ENCODE peak calls at places on chromosomes 4 and X, in seven cellular contexts. One of them, this sample, is unnamed.

GRCh38 chrX:39613997-39614679 is 483.6 kb downstream of the BCOR start:
- DNase-seq in prostate gland: no peak
- DNase-seq in ovary: no peak
- DNase-seq in suprapubic skin: no peak
- DNase-seq in DND-41: no peak
- DNase-seq in right lobe of liver: no peak
- DNase-seq in A549: no peak
- DNase-seq in this sample: no peak

GRCh38 chrX:46634577-46634976 is 61.0 kb downstream of the CHST7 start:
- DNase-seq in right lobe of liver: no peak
- DNase-seq in prostate gland: no peak
- DNase-seq in ovary: no peak
- DNase-seq in A549: no peak
- DNase-seq in DND-41: no peak
- DNase-seq in suprapubic skin: no peak
- DNase-seq in this sample: no peak

GRCh38 chr4:83255584-83255983 is 29.0 kb downstream of the COQ2 start:
- DNase-seq in right lobe of liver: no peak
- DNase-seq in DND-41: no peak
- DNase-seq in suprapubic skin: no peak
- DNase-seq in ovary: no peak
- DNase-seq in A549: peak; percentile 32
- DNase-seq in prostate gland: no peak
- DNase-seq in this sample: no peak

GRCh38 chrX:9847071-9847470 is 60.8 kb downstream of the SHROOM2 start:
- DNase-seq in ovary: no peak
- DNase-seq in prostate gland: no peak
- DNase-seq in suprapubic skin: no peak
- DNase-seq in A549: no peak
- DNase-seq in right lobe of liver: no peak
- DNase-seq in DND-41: no peak
- DNase-seq in this sample: no peak

GRCh38 chrX:51292421-51292820 is 40.2 kb upstream of the NUDT10 start:
- DNase-seq in ovary: peak; percentile 15
- DNase-seq in DND-41: no peak
- DNase-seq in suprapubic skin: no peak
- DNase-seq in prostate gland: no peak
- DNase-seq in A549: no peak
- DNase-seq in right lobe of liver: no peak
- DNase-seq in this sample: no peak

GRCh38 chr4:65791111-65791806 is 121.0 kb upstream of the EPHA5 start:
- DNase-seq in prostate gland: no peak
- DNase-seq in right lobe of liver: no peak
- DNase-seq in A549: no peak
- DNase-seq in ovary: no peak
- DNase-seq in suprapubic skin: no peak
- DNase-seq in DND-41: no peak
- DNase-seq in this sample: no peak

GRCh38 chr4:44434247-44434646 is 14.4 kb downstream of the KCTD8 start:
- DNase-seq in prostate gland: no peak
- DNase-seq in ovary: no peak
- DNase-seq in right lobe of liver: no peak
- DNase-seq in suprapubic skin: no peak
- DNase-seq in A549: no peak
- DNase-seq in DND-41: no peak
- DNase-seq in this sample: no peak

GRCh38 chrX:35040871-35041270 is 98.3 kb downstream of the FAM47B start:
- DNase-seq in A549: no peak
- DNase-seq in DND-41: no peak
- DNase-seq in suprapubic skin: no peak
- DNase-seq in right lobe of liver: no peak
- DNase-seq in ovary: no peak
- DNase-seq in prostate gland: no peak
- DNase-seq in this sample: no peak

GRCh38 chrX:71253253-71254091 is 468 bp downstream of the ZMYM3 start:
- DNase-seq in A549: peak; percentile 47
- DNase-seq in ovary: peak; percentile 57
- DNase-seq in right lobe of liver: no peak
- DNase-seq in suprapubic skin: no peak
- DNase-seq in prostate gland: peak; percentile 3
- DNase-seq in DND-41: peak; percentile 42
- DNase-seq in this sample: peak; percentile 44

GRCh38 chrX:151973851-151974335 is 583 bp downstream of the GABRE start:
- DNase-seq in prostate gland: peak; percentile 21
- DNase-seq in right lobe of liver: no peak
- DNase-seq in ovary: no peak
- DNase-seq in DND-41: no peak
- DNase-seq in A549: no peak
- DNase-seq in suprapubic skin: no peak
- DNase-seq in this sample: no peak

GRCh38 chr4:97987019-97987648 is 156.1 kb downstream of the STPG2 start:
- DNase-seq in prostate gland: no peak
- DNase-seq in right lobe of liver: no peak
- DNase-seq in A549: peak; percentile 1
- DNase-seq in ovary: no peak
- DNase-seq in DND-41: peak; percentile 25
- DNase-seq in suprapubic skin: no peak
- DNase-seq in this sample: no peak

GRCh38 chrX:40922307-40922706 is 162.9 kb upstream of the USP9X start:
- DNase-seq in right lobe of liver: no peak
- DNase-seq in DND-41: no peak
- DNase-seq in ovary: no peak
- DNase-seq in suprapubic skin: no peak
- DNase-seq in A549: no peak
- DNase-seq in prostate gland: no peak
- DNase-seq in this sample: no peak

GRCh38 chrX:141469469-141469868 is 115.1 kb downstream of the SPANXA1 start:
- DNase-seq in suprapubic skin: no peak
- DNase-seq in ovary: no peak
- DNase-seq in prostate gland: no peak
- DNase-seq in A549: peak; percentile 2
- DNase-seq in DND-41: no peak
- DNase-seq in right lobe of liver: no peak
- DNase-seq in this sample: no peak

GRCh38 chr4:72496119-72496518 is 72.9 kb downstream of the ADAMTS3 start:
- DNase-seq in A549: no peak
- DNase-seq in ovary: no peak
- DNase-seq in prostate gland: no peak
- DNase-seq in right lobe of liver: no peak
- DNase-seq in suprapubic skin: no peak
- DNase-seq in DND-41: no peak
- DNase-seq in this sample: no peak

GRCh38 chrX:50067435-50068292 is 133.1 kb downstream of the AKAP4 start:
- DNase-seq in suprapubic skin: no peak
- DNase-seq in prostate gland: no peak
- DNase-seq in DND-41: no peak
- DNase-seq in A549: peak; percentile 5
- DNase-seq in ovary: no peak
- DNase-seq in right lobe of liver: peak; percentile 60
- DNase-seq in this sample: no peak

GRCh38 chrX:152926279-152926678 is 28.4 kb downstream of the ZNF185 start:
- DNase-seq in suprapubic skin: no peak
- DNase-seq in right lobe of liver: peak; percentile 53
- DNase-seq in prostate gland: peak; percentile 52
- DNase-seq in A549: peak; percentile 75
- DNase-seq in DND-41: peak; percentile 70
- DNase-seq in ovary: peak; percentile 16
- DNase-seq in this sample: no peak

GRCh38 chrX:47093248-47093647 is 15.0 kb downstream of the RGN start:
- DNase-seq in ovary: no peak
- DNase-seq in A549: peak; percentile 35
- DNase-seq in right lobe of liver: no peak
- DNase-seq in suprapubic skin: no peak
- DNase-seq in DND-41: peak; percentile 15
- DNase-seq in prostate gland: no peak
- DNase-seq in this sample: no peak

GRCh38 chrX:108447303-108447702 is 7.7 kb downstream of the COL4A5 start:
- DNase-seq in right lobe of liver: no peak
- DNase-seq in ovary: no peak
- DNase-seq in A549: no peak
- DNase-seq in DND-41: no peak
- DNase-seq in prostate gland: no peak
- DNase-seq in suprapubic skin: no peak
- DNase-seq in this sample: no peak

GRCh38 chrX:9757366-9757765 is 8.3 kb downstream of the GPR143 start:
- DNase-seq in DND-41: no peak
- DNase-seq in A549: no peak
- DNase-seq in suprapubic skin: no peak
- DNase-seq in prostate gland: no peak
- DNase-seq in right lobe of liver: no peak
- DNase-seq in ovary: no peak
- DNase-seq in this sample: no peak

GRCh38 chrX:30735839-30736238 is 82.6 kb downstream of the GK start:
- DNase-seq in ovary: no peak
- DNase-seq in right lobe of liver: no peak
- DNase-seq in DND-41: peak; percentile 62
- DNase-seq in suprapubic skin: no peak
- DNase-seq in prostate gland: peak; percentile 8
- DNase-seq in A549: peak; percentile 32
- DNase-seq in this sample: peak; percentile 22

GRCh38 chrX:110066488-110067225 is 63.7 kb downstream of the TMEM164 start:
- DNase-seq in ovary: no peak
- DNase-seq in DND-41: no peak
- DNase-seq in right lobe of liver: no peak
- DNase-seq in suprapubic skin: no peak
- DNase-seq in A549: no peak
- DNase-seq in prostate gland: no peak
- DNase-seq in this sample: no peak

GRCh38 chrX:19017271-19017670 is 33.4 kb upstream of the PHKA2 start:
- DNase-seq in right lobe of liver: no peak
- DNase-seq in suprapubic skin: no peak
- DNase-seq in DND-41: no peak
- DNase-seq in A549: peak; percentile 55
- DNase-seq in ovary: no peak
- DNase-seq in prostate gland: no peak
- DNase-seq in this sample: peak; percentile 15

GRCh38 chr4:95507561-95507960 is 41.2 kb downstream of the UNC5C start:
- DNase-seq in A549: no peak
- DNase-seq in right lobe of liver: no peak
- DNase-seq in prostate gland: no peak
- DNase-seq in DND-41: no peak
- DNase-seq in ovary: no peak
- DNase-seq in suprapubic skin: no peak
- DNase-seq in this sample: no peak

GRCh38 chrX:153423652-153424051 is 12.4 kb downstream of the ZFP92 start:
- DNase-seq in suprapubic skin: no peak
- DNase-seq in right lobe of liver: peak; percentile 77
- DNase-seq in ovary: no peak
- DNase-seq in prostate gland: no peak
- DNase-seq in DND-41: no peak
- DNase-seq in A549: no peak
- DNase-seq in this sample: peak; percentile 69

GRCh38 chr4:89146196-89146595 is 34.9 kb downstream of the TIGD2 start:
- DNase-seq in prostate gland: no peak
- DNase-seq in DND-41: no peak
- DNase-seq in A549: no peak
- DNase-seq in suprapubic skin: no peak
- DNase-seq in right lobe of liver: no peak
- DNase-seq in ovary: no peak
- DNase-seq in this sample: no peak

GRCh38 chrX:80022363-80023031 is 7.9 kb downstream of the TBX22 start:
- DNase-seq in ovary: no peak
- DNase-seq in suprapubic skin: no peak
- DNase-seq in DND-41: no peak
- DNase-seq in prostate gland: no peak
- DNase-seq in A549: no peak
- DNase-seq in right lobe of liver: no peak
- DNase-seq in this sample: no peak

GRCh38 chr4:97235516-97235915 is 907.8 kb downstream of the STPG2 start:
- DNase-seq in ovary: no peak
- DNase-seq in right lobe of liver: no peak
- DNase-seq in prostate gland: no peak
- DNase-seq in A549: no peak
- DNase-seq in suprapubic skin: no peak
- DNase-seq in DND-41: no peak
- DNase-seq in this sample: no peak

GRCh38 chr4:16083217-16084191 is at the start of gene PROM1:
- DNase-seq in A549: no peak
- DNase-seq in ovary: no peak
- DNase-seq in DND-41: no peak
- DNase-seq in suprapubic skin: no peak
- DNase-seq in right lobe of liver: no peak
- DNase-seq in prostate gland: no peak
- DNase-seq in this sample: no peak

GRCh38 chr4:96652158-96652557 is 812.3 kb downstream of the PDHA2 start:
- DNase-seq in suprapubic skin: no peak
- DNase-seq in A549: no peak
- DNase-seq in prostate gland: no peak
- DNase-seq in ovary: no peak
- DNase-seq in right lobe of liver: no peak
- DNase-seq in DND-41: no peak
- DNase-seq in this sample: no peak

GRCh38 chrX:131068945-131069719 is 11.0 kb downstream of the ARHGAP36 start:
- DNase-seq in right lobe of liver: no peak
- DNase-seq in A549: peak; percentile 72
- DNase-seq in prostate gland: no peak
- DNase-seq in DND-41: no peak
- DNase-seq in ovary: no peak
- DNase-seq in suprapubic skin: no peak
- DNase-seq in this sample: no peak
- TF ChIP-seq CTCF in right lobe of liver: peak; percentile 28
- TF ChIP-seq CTCF in A549: peak; percentile 54
- TF ChIP-seq CTCF in prostate gland: no peak
- TF ChIP-seq CTCF in DND-41: no peak
- TF ChIP-seq CTCF in ovary: no peak
- TF ChIP-seq CTCF in suprapubic skin: no peak
- TF ChIP-seq CTCF in this sample: peak; percentile 49

GRCh38 chr4:87089368-87089767 is 131.1 kb downstream of the KLHL8 start:
- DNase-seq in A549: no peak
- DNase-seq in DND-41: no peak
- DNase-seq in right lobe of liver: no peak
- DNase-seq in ovary: no peak
- DNase-seq in suprapubic skin: no peak
- DNase-seq in prostate gland: peak; percentile 54
- DNase-seq in this sample: no peak
- H3K4me1 ChIP-seq in A549: peaks cover 34% of the 10 kb centered on the region
- H3K4me1 ChIP-seq in DND-41: no peaks in the 10 kb centered on the region
- H3K4me1 ChIP-seq in right lobe of liver: peaks cover 11% of the 10 kb centered on the region
- H3K4me1 ChIP-seq in ovary: peaks cover 7% of the 10 kb centered on the region
- H3K4me1 ChIP-seq in suprapubic skin: peaks cover 52% of the 10 kb centered on the region
- H3K4me1 ChIP-seq in prostate gland: peaks cover 25% of the 10 kb centered on the region
- H3K4me1 ChIP-seq in this sample: peaks cover 70% of the 10 kb centered on the region

GRCh38 chr4:6331018-6331417 is 61.4 kb downstream of the WFS1 start:
- DNase-seq in DND-41: peak; percentile 29
- DNase-seq in ovary: no peak
- DNase-seq in suprapubic skin: no peak
- DNase-seq in A549: peak; percentile 31
- DNase-seq in right lobe of liver: no peak
- DNase-seq in prostate gland: no peak
- DNase-seq in this sample: no peak
- TF ChIP-seq CTCF in DND-41: peak; percentile 79
- TF ChIP-seq CTCF in ovary: no peak
- TF ChIP-seq CTCF in suprapubic skin: peak; percentile 48
- TF ChIP-seq CTCF in A549: peak; percentile 59
- TF ChIP-seq CTCF in right lobe of liver: peak; percentile 73
- TF ChIP-seq CTCF in prostate gland: peak; percentile 39
- TF ChIP-seq CTCF in this sample: peak; percentile 44

DNA sequence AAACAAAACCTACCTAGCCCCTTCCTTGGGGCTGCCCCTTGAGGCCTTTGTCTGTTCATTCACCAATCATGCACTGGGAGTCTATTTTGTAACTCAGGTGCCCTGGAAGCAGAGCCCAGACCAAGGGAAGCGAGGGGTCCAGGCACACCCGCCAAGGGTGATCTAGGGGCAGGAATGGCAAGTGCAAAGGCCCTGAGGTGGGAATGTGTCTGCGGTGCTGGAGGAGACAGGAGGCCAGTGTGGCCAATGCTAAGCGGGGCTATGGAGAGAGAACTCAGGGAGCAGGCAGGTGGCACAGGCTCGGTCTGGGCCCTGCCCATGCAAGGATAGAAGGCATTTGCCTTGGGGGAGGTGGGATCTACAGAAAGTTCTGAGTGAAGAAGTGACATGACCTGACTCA is 3.5 kb upstream of the SH3BP2 start:
- DNase-seq in ovary: no peak
- DNase-seq in right lobe of liver: no peak
- DNase-seq in suprapubic skin: peak; percentile 69
- DNase-seq in A549: no peak
- DNase-seq in prostate gland: no peak
- DNase-seq in DND-41: no peak
- DNase-seq in this sample: no peak
- H3K4me1 ChIP-seq in ovary: peaks cover 5% of the 10 kb centered on the region
- H3K4me1 ChIP-seq in right lobe of liver: peaks cover 31% of the 10 kb centered on the region
- H3K4me1 ChIP-seq in suprapubic skin: peaks cover 28% of the 10 kb centered on the region
- H3K4me1 ChIP-seq in A549: peaks cover 11% of the 10 kb centered on the region
- H3K4me1 ChIP-seq in prostate gland: peaks cover 4% of the 10 kb centered on the region
- H3K4me1 ChIP-seq in DND-41: peaks cover 5% of the 10 kb centered on the region
- H3K4me1 ChIP-seq in this sample: peaks cover 28% of the 10 kb centered on the region

This sample was measured in psoas muscle.